ENCODE peak calls at places on chromosomes 2 and 18, in six cellular contexts. H is naive thymus-derived CD4-positive, alpha-beta T cell; K is iPS DF 6.9; T is memory B cell; A is activated T-cell treated with anti-CD3 and anti-CD28 coated beads for 1 hour; C is Daoy. Y is an unnamed sample.

GRCh38 chr18:26768388-26768787 is 97.1 kb downstream of the AQP4 start:
- DNase-seq in A (no peak), H (no peak), T (no peak), C (no peak), K (no peak), Y (no peak)

GRCh38 chr2:31213883-31214637 is 3.3 kb downstream of the CAPN14 start:
- DNase-seq in C (no peak), T (no peak), H (no peak), A (no peak), K (no peak), Y (no peak)

GRCh38 chr2:184945306-184945705 is 347.0 kb downstream of the ZNF804A start:
- DNase-seq in T (no peak), H (no peak), K (no peak), C (no peak), A (no peak), Y (no peak)

GRCh38 chr2:51722311-51722710 is 690.4 kb upstream of the NRXN1 start:
- DNase-seq in H (no peak), K (no peak), T (no peak), A (no peak), C (no peak), Y (no peak)

GRCh38 chr2:46163031-46163430 is 134.2 kb upstream of the EPAS1 start:
- DNase-seq in T (no peak), C (no peak), H (no peak), K (no peak), A (no peak), Y (no peak)

GRCh38 chr18:76450912-76451421 is 44.1 kb downstream of the ZNF516 start:
- DNase-seq in C (peak; percentile 73), A (no peak), H (peak; percentile 10), T (no peak), K (peak; percentile 13), Y (no peak)

GRCh38 chr2:80061881-80062280 is 242.7 kb downstream of the LRRTM1 start:
- DNase-seq in T (no peak), H (no peak), C (no peak), A (no peak), K (no peak), Y (no peak)

GRCh38 chr2:205714789-205715411 is 32.6 kb downstream of the NRP2 start:
- DNase-seq in K (no peak), H (no peak), T (no peak), C (peak; percentile 72), A (no peak), Y (no peak)

GRCh38 chr18:46322941-46323340 is 218.8 kb downstream of the HAUS1 start:
- DNase-seq in K (no peak), A (no peak), H (no peak), C (no peak), T (no peak), Y (no peak)

GRCh38 chr2:236865052-236865451 is 220.6 kb upstream of the COPS8 start:
- DNase-seq in H (no peak), C (no peak), A (no peak), K (no peak), T (no peak), Y (no peak)

GRCh38 chr2:239154971-239155805 is 245.6 kb downstream of the HDAC4 start:
- DNase-seq in K (no peak), T (no peak), A (no peak), C (no peak), H (no peak), Y (no peak)

GRCh38 chr2:235856820-235857185 is 311.4 kb downstream of the GBX2 start:
- DNase-seq in H (no peak), C (no peak), A (no peak), T (no peak), K (no peak), Y (no peak)

GRCh38 chr2:10385933-10386773 is 62.0 kb downstream of the ODC1 start:
- DNase-seq in T (no peak), C (peak; percentile 68), K (no peak), H (no peak), A (no peak), Y (no peak)

GRCh38 chr2:172113617-172114016 is 10.9 kb upstream of the DLX2 start:
- DNase-seq in C (peak; percentile 35), K (no peak), T (no peak), H (no peak), A (no peak), Y (no peak)

GRCh38 chr2:25341753-25342371 is at the start of gene DNMT3A:
- DNase-seq in T (no peak), H (peak; percentile 44), C (peak; percentile 82), K (no peak), A (peak; percentile 51), Y (peak; percentile 36)

GRCh38 chr2:241114836-241115235 is 12.7 kb upstream of the MTERF4 start:
- DNase-seq in A (no peak), C (no peak), T (no peak), K (no peak), H (no peak), Y (no peak)

GRCh38 chr18:12376034-12376717 is 851 bp downstream of the AFG3L2 start:
- DNase-seq in C (no peak), H (no peak), A (no peak), K (no peak), T (peak; percentile 13), Y (peak; percentile 20)

GRCh38 chr2:113081458-113082210 is 13.9 kb downstream of the IL1F10 start:
- DNase-seq in T (no peak), K (no peak), C (no peak), A (no peak), H (no peak), Y (no peak)